ENCODE peak calls at places on chromosomes 13 and 19, in eight cellular contexts. F is HCEC 1CT; Y is stimulated activated CD4-positive, alpha-beta T cell treated with anti-CD3 and anti-CD28 coated beads, Interleukin-1b, Interleukin-23, amount 100 ng/mL, for 24 hours; A is dorsolateral prefrontal cortex; G is NCI-H1092 treated with DMSO at 0.1 percent for 48 hours; V is activated CD4-positive, alpha-beta T cell treated with anti-CD3 and anti-CD28 coated beads, Interleukin-2, amount 50 U/mL, for 24 hours; P is T follicular helper cell; O is cardiac muscle cell. K is an unnamed sample.

GRCh38 chr19:51368366-51369282 is at the start of gene CLDND2:
- DNase-seq in V (no peak), G (no peak), O (no peak), P (no peak), Y (no peak), A (no peak), F (no peak), K (no peak)

GRCh38 chr19:2103308-2103707 is 6.6 kb downstream of the IZUMO4 start:
- DNase-seq in O (no peak), A (no peak), F (no peak), Y (no peak), G (no peak), V (no peak), P (no peak), K (no peak)

GRCh38 chr19:41233748-41234240 is 14.8 kb downstream of the AXL start:
- DNase-seq in Y (no peak), A (no peak), O (no peak), P (no peak), V (no peak), F (no peak), G (no peak), K (no peak)

GRCh38 chr19:38638461-38638860 is 9.0 kb upstream of the ACTN4 start:
- DNase-seq in P (no peak), A (no peak), V (no peak), Y (no peak), O (no peak), G (no peak), F (no peak), K (no peak)

GRCh38 chr13:22369840-22370239 is 699.0 kb downstream of the FGF9 start:
- DNase-seq in O (no peak), V (no peak), P (no peak), G (no peak), A (no peak), Y (no peak), F (no peak), K (no peak)

GRCh38 chr19:18422530-18423191 is 3.5 kb downstream of the SSBP4 start:
- DNase-seq in G (no peak), P (no peak), O (no peak), V (no peak), A (no peak), F (no peak), Y (no peak), K (no peak)

GRCh38 chr19:15466851-15467733 is 2.7 kb upstream of the RASAL3 start:
- DNase-seq in P (no peak), G (no peak), O (no peak), F (peak; percentile 86), A (no peak), Y (no peak), V (no peak), K (no peak)

GRCh38 chr13:41696163-41697003 is 239.0 kb downstream of the RGCC start:
- DNase-seq in Y (no peak), V (no peak), G (no peak), F (peak; percentile 77), P (no peak), A (no peak), O (peak; percentile 6), K (no peak)

GRCh38 chr19:44346556-44346955 is 9.9 kb downstream of the ZNF112 start:
- DNase-seq in G (peak; percentile 6), O (no peak), P (no peak), Y (no peak), A (no peak), V (no peak), F (no peak), K (no peak)

GRCh38 chr19:24003537-24003936 is 83.5 kb upstream of the ZNF254 start:
- DNase-seq in V (no peak), P (no peak), F (no peak), Y (no peak), G (no peak), O (no peak), A (no peak), K (no peak)

GRCh38 chr19:48735031-48735615 is 5.3 kb downstream of the RASIP1 start:
- DNase-seq in F (no peak), V (no peak), Y (no peak), O (peak; percentile 79), P (no peak), A (no peak), G (no peak), K (no peak)

GRCh38 chr19:49570138-49570856 is 10.1 kb downstream of the NOSIP start:
- DNase-seq in A (no peak), F (peak; percentile 75), Y (no peak), P (peak; percentile 62), V (no peak), O (peak; percentile 91), G (peak; percentile 70), K (peak; percentile 80)

GRCh38 chr13:69579351-69579750 is 528.3 kb upstream of the ATXN8OS start:
- DNase-seq in G (peak; percentile 43), Y (no peak), V (no peak), A (no peak), P (no peak), F (no peak), O (peak; percentile 37), K (peak; percentile 10)

GRCh38 chr19:18185538-18185937 is 7.5 kb upstream of the MPV17L2 start:
- DNase-seq in Y (no peak), G (no peak), O (no peak), F (no peak), V (no peak), A (no peak), P (no peak), K (no peak)

GRCh38 chr13:46831588-46832194 is 34.7 kb upstream of the ESD start:
- DNase-seq in A (no peak), O (peak; percentile 66), P (peak; percentile 1), F (peak; percentile 43), V (no peak), Y (peak; percentile 14), G (peak; percentile 13), K (peak; percentile 43)

GRCh38 chr19:35524181-35524838 is 3.8 kb downstream of the SBSN start:
- DNase-seq in V (no peak), Y (no peak), F (no peak), O (peak; percentile 44), G (no peak), P (no peak), A (no peak), K (no peak)

GRCh38 chr19:11088508-11089253 is 582 bp upstream of the LDLR start:
- DNase-seq in Y (no peak), O (peak; percentile 14), V (no peak), P (no peak), F (peak; percentile 47), G (no peak), A (no peak), K (no peak)

GRCh38 chr19:413756-414420 is 4.9 kb upstream of the C2CD4C start:
- DNase-seq in F (no peak), O (no peak), A (peak; percentile 11), G (peak; percentile 33), Y (no peak), V (no peak), P (no peak), K (peak; percentile 43)